ENCODE peak calls at places on chromosome 2, in seven cellular contexts. L, J, P, E, Q, I and C are unnamed samples. For H3K36me3, the result is how much of the 10 kb centered on the place peaks cover.

GRCh38 chr2:3278521-3279218 is 98.9 kb downstream of the EIPR1 start:
- DNase-seq in J (no peak), I (no peak), Q (no peak), P (no peak), L (no peak), E (no peak), C (no peak)

GRCh38 chr2:168075446-168075845 is 171.9 kb downstream of the STK39 start:
- DNase-seq in I (no peak), Q (no peak), E (no peak), P (peak), L (no peak), J (no peak), C (no peak)

GRCh38 chr2:157751462-157752058 is 122.9 kb upstream of the ACVR1C start:
- DNase-seq in E (no peak), L (peak), I (no peak), J (no peak), P (peak), Q (peak), C (no peak)

GRCh38 chr2:15385184-15385583 is 175.9 kb downstream of the NBAS start:
- DNase-seq in Q (no peak), I (no peak), E (no peak), P (no peak), L (no peak), J (no peak), C (peak)

GRCh38 chr2:57549642-57550102 is 496.9 kb upstream of the VRK2 start:
- DNase-seq in J (no peak), P (peak), L (no peak), E (no peak), I (no peak), Q (no peak), C (no peak)

GRCh38 chr2:158583923-158584322 is 127.2 kb downstream of the PKP4 start:
- DNase-seq in I (peak), E (no peak), J (no peak), L (no peak), P (no peak), Q (no peak), C (no peak)

GRCh38 chr2:43321446-43321845 is 95.0 kb upstream of the ZFP36L2 start:
- DNase-seq in Q (no peak), J (no peak), P (no peak), I (no peak), L (no peak), E (no peak), C (no peak)

GRCh38 chr2:174259981-174260380 is 11.6 kb upstream of the OLA1 start:
- DNase-seq in Q (no peak), L (no peak), I (no peak), E (no peak), J (no peak), P (peak), C (no peak)

GRCh38 chr2:1140389-1141003 is 189.8 kb downstream of the SNTG2 start:
- DNase-seq in I (no peak), Q (no peak), L (peak), J (no peak), E (peak), P (peak), C (peak)

GRCh38 chr2:182867411-182868048 is 1.1 kb upstream of the FRZB start:
- DNase-seq in Q (no peak), I (no peak), P (no peak), E (no peak), L (no peak), J (no peak), C (peak)

GRCh38 chr2:162382283-162382682 is 38.4 kb downstream of the GCA start:
- DNase-seq in Q (no peak), I (no peak), J (no peak), P (no peak), E (no peak), L (no peak), C (no peak)

GRCh38 chr2:84041494-84041893 is 417.6 kb downstream of the SUCLG1 start:
- DNase-seq in J (no peak), I (no peak), Q (no peak), P (no peak), L (no peak), E (no peak), C (no peak)

GRCh38 chr2:230459213-230459612 is 43.2 kb downstream of the SP100 start:
- DNase-seq in J (no peak), P (no peak), Q (no peak), I (no peak), L (no peak), E (no peak), C (no peak)
- H3K36me3 ChIP-seq in J (half or more), P (half or more), Q (under half), I (half or more), L (under half), E (under half), C (half or more)

GRCh38 chr2:164522561-164522981 is 98.7 kb downstream of the GRB14 start:
- DNase-seq in I (no peak), P (peak), J (no peak), Q (peak), E (no peak), L (no peak), C (no peak)

GRCh38 chr2:164523026-164523425 is 98.3 kb downstream of the GRB14 start:
- DNase-seq in J (no peak), L (no peak), P (peak), Q (peak), I (no peak), E (no peak), C (no peak)

GRCh38 chr2:164523726-164524125 is 97.6 kb downstream of the GRB14 start:
- DNase-seq in Q (no peak), P (peak), J (no peak), L (no peak), I (no peak), E (no peak), C (no peak)
- H3K36me3 ChIP-seq in Q (under half), P (under half), J (under half), L (under half), I (under half), E (under half), C (under half)

GRCh38 chr2:113184531-113185230 is 10.9 kb downstream of the PSD4 start:
- DNase-seq in I (peak), P (no peak), J (no peak), Q (no peak), L (no peak), E (no peak), C (no peak)
- H3K36me3 ChIP-seq in I (under half), P (under half), J (under half), Q (under half), L (under half), E (under half), C (under half)

DNA sequence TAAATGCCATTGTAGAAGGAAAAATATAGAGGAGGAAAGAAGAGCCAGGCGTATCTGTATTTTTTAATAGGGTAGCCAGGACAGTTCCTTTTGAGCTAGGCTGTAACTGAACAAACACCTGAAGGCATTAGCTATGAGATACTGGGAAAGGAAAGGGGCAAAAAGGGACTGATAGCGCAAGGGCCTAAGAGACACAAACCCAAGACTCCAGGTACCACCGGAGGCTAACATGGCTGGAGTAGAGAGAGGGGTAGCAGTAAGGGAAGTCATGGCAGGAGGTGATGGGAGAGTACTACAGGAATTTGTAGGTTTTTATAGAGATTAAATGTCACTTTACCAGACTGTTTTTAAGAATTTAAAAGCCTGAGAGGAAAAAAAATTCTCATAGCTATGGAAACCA is 20.7 kb downstream of the PNO1 start:
- DNase-seq in P (no peak), E (no peak), Q (no peak), L (no peak), J (no peak), I (no peak), C (no peak)
- H3K36me3 ChIP-seq in P (under half), E (under half), Q (under half), L (under half), J (half or more), I (under half), C (under half)

GRCh38 chr2:98547092-98547798 is 61.1 kb downstream of the COA5 start:
- DNase-seq in I (no peak), J (no peak), L (no peak), E (no peak), P (no peak), Q (no peak), C (no peak)

GRCh38 chr2:98543214-98543613 is 65.1 kb downstream of the COA5 start:
- DNase-seq in P (no peak), I (peak), J (no peak), Q (no peak), E (no peak), L (no peak), C (no peak)

GRCh38 chr2:98545591-98545990 is 62.7 kb downstream of the COA5 start:
- DNase-seq in P (no peak), L (no peak), Q (no peak), E (no peak), J (no peak), I (no peak), C (no peak)

GRCh38 chr2:98543842-98544241 is 64.5 kb downstream of the COA5 start:
- DNase-seq in Q (no peak), J (no peak), L (no peak), I (peak), P (no peak), E (no peak), C (no peak)

DNA sequence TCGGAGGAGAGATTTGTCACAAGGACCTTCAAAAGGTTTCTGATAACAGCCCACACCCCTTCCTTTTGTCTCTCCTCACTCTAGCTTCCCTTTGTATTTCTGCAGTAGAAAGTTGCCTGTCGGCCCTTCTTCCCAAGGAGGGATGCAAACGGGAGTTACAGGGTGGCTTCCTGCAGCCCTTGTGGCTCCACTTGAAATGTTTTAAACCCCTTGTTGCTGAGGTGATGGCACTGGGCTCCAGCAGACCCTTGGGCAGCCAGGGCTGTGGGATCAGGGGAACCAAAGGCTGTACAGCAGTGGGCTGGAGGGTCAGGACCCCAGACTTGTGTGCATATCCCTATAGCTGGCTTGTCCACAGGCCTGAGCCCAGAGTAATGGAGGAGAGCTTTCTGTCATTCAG is 62.1 kb downstream of the COA5 start:
- DNase-seq in Q (no peak), E (no peak), L (no peak), P (no peak), I (no peak), J (no peak), C (no peak)
- H3K36me3 ChIP-seq in Q (under half), E (under half), L (under half), P (under half), I (under half), J (half or more), C (under half)

GRCh38 chr2:214800180-214800579 is 9.3 kb downstream of the BARD1 start:
- DNase-seq in I (no peak), Q (no peak), L (no peak), P (no peak), E (no peak), J (no peak), C (no peak)
- H3K36me3 ChIP-seq in I (under half), Q (under half), L (under half), P (under half), E (under half), J (under half), C (under half)

GRCh38 chr2:38308821-38309220 is 68.3 kb downstream of the ATL2 start:
- DNase-seq in Q (no peak), P (no peak), L (no peak), J (no peak), I (no peak), E (no peak), C (no peak)
- H3K36me3 ChIP-seq in Q (under half), P (under half), L (under half), J (under half), I (under half), E (under half), C (half or more)